ENCODE peak calls at places on chromosomes 2 and 18, in nine cellular contexts. G, A, I, W, C, F, U, Q and J are unnamed samples.

GRCh38 chr2:197191948-197192338 is 118.6 kb downstream of the ANKRD44 start:
- DNase-seq in G (no peak), A (no peak), I (no peak), W (no peak), C (peak), F (peak), U (no peak), Q (no peak), J (no peak)

GRCh38 chr2:97546711-97547110 is 43.0 kb downstream of the ANKRD36B start:
- DNase-seq in G (no peak), A (no peak), I (no peak), W (no peak), C (no peak), F (no peak), U (no peak), Q (no peak), J (no peak)

GRCh38 chr2:205766765-205767359 is 84.6 kb downstream of the NRP2 start:
- DNase-seq in G (peak), A (peak), I (no peak), W (peak), C (peak), F (peak), U (peak), Q (no peak), J (peak)

GRCh38 chr2:3355951-3356569 is 21.6 kb downstream of the EIPR1 start:
- DNase-seq in G (no peak), A (no peak), I (no peak), W (no peak), C (no peak), F (no peak), U (no peak), Q (no peak), J (no peak)

GRCh38 chr2:68908392-68908970 is 37.3 kb upstream of the BMP10 start:
- DNase-seq in G (peak), A (peak), I (no peak), W (no peak), C (peak), F (peak), U (no peak), Q (peak), J (peak)

GRCh38 chr18:24987933-24988840 is 363.8 kb downstream of the ZNF521 start:
- DNase-seq in G (no peak), A (no peak), I (no peak), W (no peak), C (no peak), F (no peak), U (no peak), Q (no peak), J (no peak)

GRCh38 chr2:159078443-159078842 is 110.0 kb downstream of the TANC1 start:
- DNase-seq in G (no peak), A (no peak), I (no peak), W (no peak), C (no peak), F (no peak), U (no peak), Q (no peak), J (no peak)

GRCh38 chr18:45481846-45482245 is 133.4 kb upstream of the SLC14A2 start:
- DNase-seq in G (no peak), A (no peak), I (no peak), W (no peak), C (no peak), F (no peak), U (no peak), Q (no peak), J (no peak)

GRCh38 chr2:200905618-200906296 is 16.6 kb downstream of the NIF3L1 start:
- DNase-seq in G (peak), A (peak), I (no peak), W (peak), C (peak), F (peak), U (peak), Q (peak), J (peak)

GRCh38 chr2:222299926-222300724 is 1.3 kb upstream of the PAX3 start:
- DNase-seq in G (no peak), A (no peak), I (no peak), W (no peak), C (no peak), F (no peak), U (no peak), Q (no peak), J (no peak)

GRCh38 chr2:86035883-86036789 is 69.5 kb downstream of the POLR1A start:
- DNase-seq in G (no peak), A (peak), I (no peak), W (peak), C (peak), F (peak), U (peak), Q (peak), J (no peak)

GRCh38 chr2:67684991-67685390 is 287.9 kb downstream of the ETAA1 start:
- DNase-seq in G (no peak), A (peak), I (no peak), W (no peak), C (no peak), F (no peak), U (no peak), Q (no peak), J (no peak)

GRCh38 chr2:241009601-241010530 is 11.4 kb downstream of the SNED1 start:
- DNase-seq in G (peak), A (peak), I (peak), W (no peak), C (no peak), F (no peak), U (peak), Q (peak), J (peak)

GRCh38 chr18:56650056-56650455 is 1.1 kb upstream of the WDR7 start:
- DNase-seq in G (no peak), A (no peak), I (no peak), W (no peak), C (no peak), F (no peak), U (no peak), Q (no peak), J (no peak)

GRCh38 chr2:206217743-206218520 is 56.5 kb upstream of the ZDBF2 start:
- DNase-seq in G (no peak), A (peak), I (no peak), W (no peak), C (no peak), F (no peak), U (peak), Q (no peak), J (no peak)

GRCh38 chr18:55318864-55319516 is 269.0 kb downstream of the TCF4 start:
- DNase-seq in G (no peak), A (peak), I (no peak), W (no peak), C (no peak), F (no peak), U (no peak), Q (no peak), J (no peak)

GRCh38 chr2:100321881-100322820 is at the start of gene LONRF2:
- DNase-seq in G (peak), A (no peak), I (no peak), W (peak), C (no peak), F (no peak), U (peak), Q (no peak), J (no peak)

GRCh38 chr2:206241767-206242166 is 32.7 kb upstream of the ZDBF2 start:
- DNase-seq in G (no peak), A (no peak), I (no peak), W (no peak), C (no peak), F (no peak), U (no peak), Q (no peak), J (no peak)

GRCh38 chr2:36530983-36531354 is 67.0 kb downstream of the FEZ2 start:
- DNase-seq in G (no peak), A (no peak), I (no peak), W (no peak), C (no peak), F (no peak), U (no peak), Q (no peak), J (no peak)

GRCh38 chr2:46335404-46335965 is 38.3 kb downstream of the EPAS1 start:
- DNase-seq in G (no peak), A (no peak), I (no peak), W (peak), C (no peak), F (no peak), U (peak), Q (no peak), J (no peak)

GRCh38 chr18:78805840-78806239 is 173.8 kb upstream of the SALL3 start:
- DNase-seq in G (no peak), A (no peak), I (no peak), W (no peak), C (no peak), F (no peak), U (no peak), Q (no peak), J (no peak)

GRCh38 chr2:17583166-17583565 is 42.7 kb downstream of the VSNL1 start:
- DNase-seq in G (no peak), A (no peak), I (no peak), W (no peak), C (no peak), F (no peak), U (no peak), Q (no peak), J (no peak)

GRCh38 chr18:12518326-12518725 is 110.6 kb downstream of the PRELID3A start:
- DNase-seq in G (no peak), A (no peak), I (no peak), W (no peak), C (no peak), F (no peak), U (no peak), Q (peak), J (no peak)

GRCh38 chr2:156333274-156333950 is 891 bp upstream of the NR4A2 start:
- DNase-seq in G (no peak), A (no peak), I (no peak), W (no peak), C (peak), F (no peak), U (no peak), Q (no peak), J (no peak)

GRCh38 chr2:239273280-239274234 is 127.3 kb downstream of the HDAC4 start:
- DNase-seq in G (no peak), A (no peak), I (peak), W (no peak), C (no peak), F (no peak), U (no peak), Q (no peak), J (no peak)

GRCh38 chr2:102055346-102055975 is 63.7 kb downstream of the IL1R2 start:
- DNase-seq in G (no peak), A (no peak), I (no peak), W (no peak), C (no peak), F (no peak), U (no peak), Q (no peak), J (no peak)

GRCh38 chr2:171206422-171207115 is 45.9 kb upstream of the TLK1 start:
- DNase-seq in G (no peak), A (no peak), I (no peak), W (no peak), C (no peak), F (no peak), U (no peak), Q (no peak), J (no peak)

GRCh38 chr18:11981383-11981632 is at the start of gene IMPA2:
- DNase-seq in G (no peak), A (no peak), I (no peak), W (no peak), C (no peak), F (no peak), U (no peak), Q (no peak), J (no peak)

GRCh38 chr2:103520547-103520946 is 758.7 kb downstream of the TMEM182 start:
- DNase-seq in G (no peak), A (no peak), I (no peak), W (no peak), C (no peak), F (no peak), U (no peak), Q (no peak), J (no peak)

GRCh38 chr18:23958036-23958435 is 56.5 kb upstream of the TTC39C start:
- DNase-seq in G (no peak), A (no peak), I (no peak), W (peak), C (no peak), F (no peak), U (no peak), Q (no peak), J (no peak)

GRCh38 chr2:241314933-241315182 is 614 bp downstream of the HDLBP start:
- DNase-seq in G (no peak), A (no peak), I (no peak), W (no peak), C (no peak), F (no peak), U (no peak), Q (no peak), J (no peak)

GRCh38 chr2:57549642-57550102 is 496.9 kb upstream of the VRK2 start:
- DNase-seq in G (peak), A (peak), I (no peak), W (no peak), C (no peak), F (no peak), U (no peak), Q (no peak), J (no peak)

GRCh38 chr2:101848790-101849410 is 142.9 kb upstream of the IL1R2 start:
- DNase-seq in G (no peak), A (no peak), I (no peak), W (no peak), C (no peak), F (no peak), U (no peak), Q (no peak), J (no peak)

GRCh38 chr2:29382486-29382885 is 267.3 kb downstream of the CLIP4 start:
- DNase-seq in G (no peak), A (no peak), I (no peak), W (no peak), C (no peak), F (no peak), U (no peak), Q (no peak), J (no peak)

GRCh38 chr18:136433-136832 is 21.9 kb upstream of the USP14 start:
- DNase-seq in G (no peak), A (peak), I (no peak), W (no peak), C (no peak), F (peak), U (no peak), Q (no peak), J (no peak)